ENCODE peak calls at places on chromosomes 11 and 22, in four cellular contexts. T is activated CD4-positive, CD25-positive, alpha-beta regulatory T cell treated with anti-CD3 and anti-CD28 coated beads, Interleukin-2, amount 50 U/mL, for 72 hours; M is mucosa of gallbladder; V is heart left ventricle. L is an unnamed sample.

GRCh38 chr11:20342347-20343279 is 20.9 kb upstream of the HTATIP2 start:
- DNase-seq in T (no peak), M (no peak), V (no peak), L (no peak)

GRCh38 chr22:19717691-19718254 is 3.5 kb downstream of the SEPTIN5 start:
- DNase-seq in T (peak), M (peak), V (peak), L (peak)

GRCh38 chr11:13117344-13117743 is 108.2 kb downstream of the RASSF10 start:
- DNase-seq in T (no peak), M (no peak), V (no peak), L (no peak)

GRCh38 chr22:40588726-40589125 is 47.8 kb downstream of the MRTFA start:
- DNase-seq in T (no peak), M (no peak), V (no peak), L (peak)

GRCh38 chr11:7969756-7970646 is 4.8 kb upstream of the NLRP10 start:
- DNase-seq in T (no peak), M (no peak), V (no peak), L (no peak)

GRCh38 chr22:46267431-46268279 is at the start of gene TTC38:
- DNase-seq in T (peak), M (peak), V (peak), L (peak)

GRCh38 chr22:16800358-16800757 is 24.9 kb downstream of the XKR3 start:
- DNase-seq in T (no peak), M (no peak), V (no peak), L (no peak)

GRCh38 chr11:68008381-68009337 is 1.5 kb upstream of the ALDH3B1 start:
- DNase-seq in T (no peak), M (peak), V (peak), L (no peak)

GRCh38 chr22:35604671-35605457 is 12.3 kb downstream of the MB start:
- DNase-seq in T (no peak), M (no peak), V (no peak), L (no peak)

GRCh38 chr11:118895093-118896039 is 11.7 kb downstream of the CXCR5 start:
- DNase-seq in T (peak), M (no peak), V (peak), L (no peak)

GRCh38 chr11:93662177-93662575 is 694 bp downstream of the CEP295 start:
- DNase-seq in T (no peak), M (no peak), V (no peak), L (peak)

GRCh38 chr11:134888821-134889220 is 476.8 kb upstream of the B3GAT1 start:
- DNase-seq in T (no peak), M (no peak), V (no peak), L (no peak)

GRCh38 chr22:20566420-20567260 is 59.2 kb downstream of the MED15 start:
- DNase-seq in T (no peak), M (peak), V (peak), L (no peak)

GRCh38 chr11:46826310-46827044 is 19.6 kb downstream of the CKAP5 start:
- DNase-seq in T (peak), M (peak), V (peak), L (peak)

GRCh38 chr22:50049299-50050195 is 8.6 kb downstream of the TTLL8 start:
- DNase-seq in T (no peak), M (no peak), V (no peak), L (no peak)

GRCh38 chr11:35893796-35894475 is 49.9 kb upstream of the LDLRAD3 start:
- DNase-seq in T (no peak), M (no peak), V (no peak), L (no peak)

GRCh38 chr11:61334434-61335354 is 1.7 kb downstream of the TKFC start:
- DNase-seq in T (no peak), M (no peak), V (no peak), L (no peak)

GRCh38 chr22:50530857-50531545 is 1.2 kb upstream of the TYMP start:
- DNase-seq in T (peak), M (peak), V (peak), L (peak)

GRCh38 chr11:73321342-73322110 is 13.4 kb downstream of the ARHGEF17 start:
- DNase-seq in T (no peak), M (peak), V (peak), L (no peak)

GRCh38 chr22:49894321-49895072 is 23.7 kb downstream of the ALG12 start:
- DNase-seq in T (no peak), M (no peak), V (no peak), L (no peak)

GRCh38 chr22:43066844-43067385 is 22.3 kb downstream of the TTLL1 start:
- DNase-seq in T (no peak), M (no peak), V (no peak), L (peak)

GRCh38 chr11:125938418-125938817 is 7.4 kb upstream of the VSIG10L2 start:
- DNase-seq in T (no peak), M (no peak), V (no peak), L (no peak)

GRCh38 chr11:116610190-116610589 is 162.6 kb downstream of the BUD13 start:
- DNase-seq in T (no peak), M (no peak), V (no peak), L (no peak)

GRCh38 chr22:31876156-31877035 is 67.9 kb upstream of the YWHAH start:
- DNase-seq in T (no peak), M (no peak), V (no peak), L (no peak)

GRCh38 chr11:106496677-106497076 is 419.2 kb downstream of the AASDHPPT start:
- DNase-seq in T (no peak), M (no peak), V (no peak), L (no peak)

GRCh38 chr22:36745301-36745995 is 30.5 kb downstream of the IFT27 start:
- DNase-seq in T (no peak), M (no peak), V (no peak), L (no peak)

L was measured in SK-MEL-5.